ENCODE peak calls at places on chromosomes 13 and 19, in eight cellular contexts. V is nucleus accumbens, D is choroid plexus epithelial cell, Z is heart left ventricle, A is AG08395, M is mucosa of gallbladder, J is AG09319, P is GM04503. S is an unnamed sample.

GRCh38 chr13:99693812-99694211 is 192.5 kb downstream of the TM9SF2 start:
- DNase-seq in V (no peak), D (no peak), Z (no peak), A (no peak), M (no peak), J (no peak), P (no peak), S (no peak)

GRCh38 chr13:27319404-27319803 is 48.8 kb downstream of the RASL11A start:
- DNase-seq in V (no peak), D (no peak), Z (no peak), A (no peak), M (no peak), J (no peak), P (no peak), S (no peak)

GRCh38 chr19:45716314-45717130 is 14.2 kb downstream of the FBXO46 start:
- DNase-seq in V (no peak), D (peak), Z (no peak), A (peak), M (peak), J (no peak), P (no peak), S (peak)

GRCh38 chr19:51799998-51800848 is 5.3 kb downstream of the FPR3 start:
- DNase-seq in V (no peak), D (peak), Z (peak), A (no peak), M (peak), J (no peak), P (no peak), S (no peak)

GRCh38 chr19:16886305-16886880 is 2.4 kb upstream of the F2RL3 start:
- DNase-seq in V (no peak), D (peak), Z (peak), A (peak), M (no peak), J (no peak), P (peak), S (peak)

GRCh38 chr19:58563034-58563573 is 4.7 kb upstream of the UBE2M start:
- DNase-seq in V (no peak), D (no peak), Z (peak), A (no peak), M (no peak), J (no peak), P (no peak), S (no peak)

GRCh38 chr13:28564030-28564429 is 69.1 kb upstream of the FLT1 start:
- DNase-seq in V (no peak), D (no peak), Z (no peak), A (no peak), M (peak), J (no peak), P (no peak), S (peak)

GRCh38 chr13:39777527-39778061 is 122.1 kb downstream of the COG6 start:
- DNase-seq in V (no peak), D (peak), Z (no peak), A (peak), M (no peak), J (peak), P (peak), S (no peak)

GRCh38 chr13:37486171-37486661 is 112.4 kb downstream of the POSTN start:
- DNase-seq in V (no peak), D (peak), Z (no peak), A (no peak), M (no peak), J (no peak), P (no peak), S (no peak)

GRCh38 chr13:48976677-48977625 is 1.2 kb downstream of the FNDC3A start:
- DNase-seq in V (no peak), D (peak), Z (no peak), A (no peak), M (no peak), J (no peak), P (peak), S (peak)

GRCh38 chr19:39906283-39906682 is 28.2 kb downstream of the FCGBP start:
- DNase-seq in V (no peak), D (no peak), Z (no peak), A (no peak), M (no peak), J (no peak), P (no peak), S (no peak)

GRCh38 chr13:108961542-108962125 is 332.2 kb downstream of the MYO16 start:
- DNase-seq in V (no peak), D (peak), Z (no peak), A (peak), M (no peak), J (no peak), P (no peak), S (no peak)

GRCh38 chr13:31951215-31951678 is 80.3 kb upstream of the FRY start:
- DNase-seq in V (no peak), D (no peak), Z (peak), A (peak), M (peak), J (no peak), P (no peak), S (peak)

GRCh38 chr19:2239771-2240770 is 3.4 kb downstream of the SF3A2 start:
- DNase-seq in V (no peak), D (peak), Z (no peak), A (no peak), M (no peak), J (no peak), P (no peak), S (no peak)

GRCh38 chr13:113448545-113448884 is 4.8 kb downstream of the ADPRHL1 start:
- DNase-seq in V (no peak), D (no peak), Z (no peak), A (no peak), M (no peak), J (no peak), P (no peak), S (peak)

GRCh38 chr19:9144920-9145319 is 4.7 kb downstream of the ZNF317 start:
- DNase-seq in V (no peak), D (peak), Z (no peak), A (no peak), M (no peak), J (no peak), P (no peak), S (no peak)

GRCh38 chr19:18205180-18205915 is 1.5 kb upstream of the RAB3A start:
- DNase-seq in V (peak), D (peak), Z (peak), A (peak), M (peak), J (peak), P (no peak), S (peak)

GRCh38 chr13:108980237-108980636 is 350.8 kb downstream of the MYO16 start:
- DNase-seq in V (no peak), D (no peak), Z (no peak), A (no peak), M (no peak), J (no peak), P (no peak), S (no peak)

GRCh38 chr13:24692541-24692940 is 12.3 kb downstream of the ATP12A start:
- DNase-seq in V (no peak), D (peak), Z (no peak), A (peak), M (no peak), J (no peak), P (no peak), S (no peak)

GRCh38 chr13:73403362-73404150 is 344.8 kb downstream of the KLF5 start:
- DNase-seq in V (no peak), D (no peak), Z (no peak), A (no peak), M (no peak), J (no peak), P (no peak), S (no peak)

GRCh38 chr19:33684550-33685303 is 63.0 kb downstream of the CHST8 start:
- DNase-seq in V (no peak), D (no peak), Z (no peak), A (no peak), M (no peak), J (no peak), P (no peak), S (no peak)